ENCODE peak calls at places on chromosomes 4 and X, in seven cellular contexts. B is pulmonary artery endothelial cell, H is HFFc6, Z is HTR-8/SVneo, J is NCI-H345, R is NCI-H774, P is fibroblast of pulmonary artery. I is an unnamed sample.

GRCh38 chr4:150242820-150243458 is 164.7 kb downstream of the DCLK2 start:
- DNase-seq in R (no peak), Z (peak; percentile 59), B (no peak), J (peak; percentile 11), H (peak; percentile 45), P (peak; percentile 66), I (no peak)

GRCh38 chrX:41722816-41723215 is 1.2 kb upstream of the GPR82 start:
- DNase-seq in P (peak; percentile 30), Z (no peak), R (no peak), B (no peak), J (no peak), H (no peak), I (no peak)

GRCh38 chr4:39469429-39470077 is 10.7 kb downstream of the LIAS start:
- DNase-seq in Z (peak; percentile 65), R (peak; percentile 45), J (peak; percentile 20), H (peak; percentile 88), B (peak; percentile 75), P (peak; percentile 91), I (peak; percentile 63)

GRCh38 chr4:39638358-39639239 is at the start of gene SMIM14:
- DNase-seq in H (peak; percentile 98), P (peak; percentile 99), Z (peak; percentile 97), B (peak; percentile 92), J (peak; percentile 96), R (peak; percentile 97), I (peak; percentile 100)

GRCh38 chrX:124719060-124719459 is 372.7 kb downstream of the SH2D1A start:
- DNase-seq in R (peak; percentile 39), J (no peak), P (no peak), H (no peak), Z (no peak), B (no peak), I (no peak)

GRCh38 chr4:107258359-107258758 is 222.2 kb upstream of the DKK2 start:
- DNase-seq in J (no peak), R (no peak), B (no peak), H (peak; percentile 54), P (peak; percentile 72), Z (no peak), I (no peak)

GRCh38 chr4:139014391-139015268 is 951 bp upstream of the NOCT start:
- DNase-seq in P (peak; percentile 97), B (peak; percentile 96), H (peak; percentile 88), R (no peak), J (peak; percentile 17), Z (peak; percentile 84), I (no peak)

GRCh38 chr4:7765676-7766075 is 174.0 kb downstream of the AFAP1 start:
- DNase-seq in R (no peak), J (no peak), P (no peak), Z (no peak), H (no peak), B (no peak), I (no peak)

GRCh38 chrX:43882294-43882681 is at the start of gene MAOB:
- DNase-seq in R (no peak), H (no peak), J (peak; percentile 3), Z (no peak), P (no peak), B (no peak), I (peak; percentile 82)

GRCh38 chrX:17553451-17553850 is 178.5 kb downstream of the NHS start:
- DNase-seq in P (peak; percentile 70), B (peak; percentile 37), R (no peak), J (no peak), Z (peak; percentile 10), H (peak; percentile 64), I (no peak)

GRCh38 chr4:5050520-5050955 is 742 bp upstream of the STK32B start:
- DNase-seq in J (peak; percentile 77), B (peak; percentile 55), Z (peak; percentile 87), R (peak; percentile 4), P (peak; percentile 78), H (peak; percentile 60), I (peak; percentile 76)

GRCh38 chr4:76055005-76055404 is 19.1 kb upstream of the CXCL11 start:
- DNase-seq in H (no peak), B (no peak), R (peak; percentile 57), Z (no peak), J (no peak), P (no peak), I (no peak)

GRCh38 chr4:157977086-157977485 is 195.7 kb downstream of the GASK1B start:
- DNase-seq in B (no peak), R (no peak), H (no peak), P (no peak), J (no peak), Z (no peak), I (no peak)

GRCh38 chr4:184746532-184746870 is 12.6 kb upstream of the CENPU start:
- DNase-seq in R (no peak), B (no peak), H (peak; percentile 73), J (no peak), P (peak; percentile 89), Z (no peak), I (peak; percentile 42)

GRCh38 chrX:1466971-1467561 is 14.4 kb upstream of the ASMTL start:
- DNase-seq in B (no peak), R (no peak), J (no peak), Z (no peak), P (no peak), H (no peak), I (no peak)

GRCh38 chr4:15649914-15650545 is 5.1 kb downstream of the FBXL5 start:
- DNase-seq in R (peak; percentile 16), J (peak; percentile 47), H (peak; percentile 54), Z (peak; percentile 48), P (peak; percentile 63), B (no peak), I (no peak)

GRCh38 chr4:153432971-153433752 is 33.0 kb upstream of the TMEM131L start:
- DNase-seq in P (peak; percentile 81), H (peak; percentile 46), J (no peak), R (peak; percentile 1), B (no peak), Z (peak; percentile 84), I (peak; percentile 58)

GRCh38 chr4:24736066-24736465 is 59.3 kb upstream of the SOD3 start:
- DNase-seq in B (peak; percentile 13), Z (no peak), P (peak; percentile 51), R (no peak), H (peak; percentile 22), J (no peak), I (no peak)

GRCh38 chr4:68074397-68074796 is 55.3 kb downstream of the TMPRSS11F start:
- DNase-seq in Z (no peak), P (peak; percentile 10), B (no peak), J (no peak), H (no peak), R (no peak), I (no peak)

GRCh38 chr4:71231073-71231752 is 107.6 kb upstream of the SLC4A4 start:
- DNase-seq in Z (no peak), R (no peak), B (no peak), J (peak; percentile 13), P (peak; percentile 30), H (peak; percentile 64), I (peak; percentile 89)

GRCh38 chr4:87078987-87079469 is 141.4 kb downstream of the KLHL8 start:
- DNase-seq in B (no peak), P (peak; percentile 94), R (no peak), Z (no peak), J (no peak), H (peak; percentile 69), I (peak; percentile 63)

GRCh38 chr4:155759372-155760252 is 791 bp downstream of the GUCY1B1 start:
- DNase-seq in J (peak; percentile 37), R (no peak), Z (peak; percentile 32), H (no peak), B (no peak), P (peak; percentile 33), I (peak; percentile 90)

GRCh38 chr4:37728064-37728463 is 41.9 kb upstream of the RELL1 start:
- DNase-seq in Z (no peak), H (no peak), J (no peak), P (no peak), B (no peak), R (no peak), I (no peak)